ENCODE peak calls at places on chromosome 1, in four cellular contexts. K is H9, X is H1, R is mesenchymal stem cell. Z is an unnamed sample.

GRCh38 chr1:39081266-39082139 is 55.4 kb downstream of the NDUFS5 start:
- DNase-seq in K (no peak), X (peak; percentile 77), R (peak; percentile 22), Z (no peak)

GRCh38 chr1:5949074-5949760 is 43.0 kb downstream of the NPHP4 start:
- DNase-seq in K (peak; percentile 31), X (peak; percentile 48), R (peak; percentile 4), Z (no peak)

GRCh38 chr1:232367293-232367692 is 262.6 kb downstream of the SIPA1L2 start:
- DNase-seq in K (peak; percentile 59), X (no peak), R (no peak), Z (no peak)

GRCh38 chr1:173410133-173410793 is 66.9 kb upstream of the PRDX6 start:
- DNase-seq in K (no peak), X (no peak), R (no peak), Z (no peak)

GRCh38 chr1:82775402-82776000 is 974.8 kb downstream of the ADGRL2 start:
- DNase-seq in K (peak; percentile 75), X (peak; percentile 81), R (peak; percentile 22), Z (no peak)

GRCh38 chr1:54409156-54410142 is 3.3 kb upstream of the SSBP3 start:
- DNase-seq in K (no peak), X (no peak), R (no peak), Z (no peak)

GRCh38 chr1:159860456-159860855 is 2.0 kb downstream of the VSIG8 start:
- DNase-seq in K (no peak), X (no peak), R (no peak), Z (no peak)

GRCh38 chr1:23544444-23545389 is 13.7 kb upstream of the E2F2 start:
- DNase-seq in K (peak; percentile 81), X (peak; percentile 85), R (peak; percentile 85), Z (peak; percentile 84)

GRCh38 chr1:237713886-237714285 is 176.8 kb downstream of the ZP4 start:
- DNase-seq in K (no peak), X (no peak), R (peak; percentile 2), Z (no peak)

DNA sequence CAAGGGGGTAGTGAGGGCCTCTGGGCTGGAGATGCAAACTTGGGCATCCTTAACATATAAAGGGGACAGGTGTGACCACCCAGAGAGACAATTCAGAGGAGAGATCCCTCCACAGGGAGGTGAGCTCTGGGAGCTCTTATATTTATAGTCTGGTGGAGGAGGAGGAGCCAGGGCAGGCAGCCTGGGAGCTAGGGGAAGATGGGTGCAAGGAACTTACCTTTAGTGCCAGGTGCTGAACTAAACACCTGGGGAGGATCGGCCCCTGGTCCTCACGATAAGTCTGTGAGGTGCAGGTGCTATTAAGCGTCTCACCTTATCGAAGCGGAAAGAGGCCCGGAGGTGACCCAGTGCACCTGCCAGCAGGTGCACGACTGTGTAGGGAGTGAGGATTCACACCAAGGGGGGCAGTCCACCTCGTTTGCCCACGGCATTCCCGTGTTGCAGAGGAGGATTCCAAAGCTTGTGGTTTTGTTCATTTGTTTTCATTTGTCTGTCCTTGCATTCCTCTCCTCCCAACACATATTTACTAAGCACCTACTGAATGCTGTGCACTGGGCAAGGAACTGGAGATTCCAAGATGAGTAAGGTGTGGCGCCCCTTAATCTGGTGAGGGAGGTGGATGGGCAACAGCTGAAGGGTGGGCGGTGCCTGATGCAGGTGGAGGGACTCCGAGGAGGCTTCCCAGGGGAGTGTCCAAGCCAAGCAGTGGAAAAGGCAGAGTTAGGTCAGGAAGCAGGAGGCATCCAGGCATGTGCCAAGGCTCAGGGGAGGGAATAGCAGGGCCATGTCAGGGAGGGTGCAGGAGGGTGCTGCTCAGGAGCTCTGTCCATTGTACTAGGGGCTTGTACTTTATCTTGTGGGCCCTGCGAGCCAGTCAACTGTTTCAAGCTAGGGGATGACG is 11.4 kb downstream of the ARHGEF10L start:
- DNase-seq in K (peak; percentile 56), X (no peak), R (no peak), Z (no peak)
- H3K4me1 ChIP-seq in K (peaks cover 28% of the 10 kb centered on the region), X (peaks cover 25% of the 10 kb centered on the region), R (peaks cover 30% of the 10 kb centered on the region), Z (peaks cover 21% of the 10 kb centered on the region)

GRCh38 chr1:1463312-1463711 is 8.3 kb upstream of the ATAD3B start:
- DNase-seq in K (no peak), X (no peak), R (no peak), Z (no peak)
- H2BK15ac ChIP-seq in K (no peak overlapping the region), X (no peak overlapping the region), R (no peak overlapping the region), Z (no peak overlapping the region)

DNA sequence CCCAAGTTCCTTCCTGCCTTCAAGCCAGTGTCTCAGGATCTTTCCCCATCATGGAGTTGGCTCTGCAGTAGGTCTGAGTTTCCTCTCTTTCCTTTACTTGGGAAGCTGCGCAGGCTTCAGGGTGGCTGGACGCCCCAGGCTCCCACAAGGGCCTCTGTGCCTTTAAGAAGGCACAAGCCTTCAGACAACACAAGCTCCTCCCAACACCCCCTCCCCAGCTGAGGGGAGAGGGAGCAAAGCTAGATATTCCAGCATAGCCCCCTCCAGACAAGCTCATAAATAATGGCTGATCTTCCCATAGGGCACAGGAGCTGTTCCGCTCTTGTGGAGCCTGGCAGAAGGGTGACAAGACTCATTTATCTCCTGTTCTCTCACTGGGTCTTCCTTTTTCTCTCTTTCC is 27.9 kb upstream of the ATP2B4 start:
- DNase-seq in K (no peak), X (no peak), R (no peak), Z (no peak)
- H2BK12ac ChIP-seq in K (no peak overlapping the region), X (peak overlapping the region; percentile 23), R (no peak overlapping the region), Z (no peak overlapping the region)

GRCh38 chr1:44799770-44800584 is at the start of gene PLK3:
- DNase-seq in K (peak; percentile 98), X (peak; percentile 98), R (peak; percentile 98), Z (peak; percentile 96)

GRCh38 chr1:44803062-44803311 is 2.8 kb downstream of the PLK3 start:
- DNase-seq in K (no peak), X (no peak), R (no peak), Z (no peak)

GRCh38 chr1:44803312-44804095 is 3.3 kb downstream of the PLK3 start:
- DNase-seq in K (no peak), X (no peak), R (no peak), Z (no peak)

GRCh38 chr1:44801491-44802305 is 1.5 kb downstream of the PLK3 start:
- DNase-seq in K (peak; percentile 31), X (no peak), R (peak; percentile 38), Z (no peak)

GRCh38 chr1:44802306-44803061 is 2.3 kb downstream of the PLK3 start:
- DNase-seq in K (no peak), X (no peak), R (no peak), Z (peak; percentile 84)
- H3K4me1 ChIP-seq in K (peaks cover 6% of the 10 kb centered on the region), X (no peaks in the 10 kb centered on the region), R (peaks cover 56% of the 10 kb centered on the region), Z (peaks cover 30% of the 10 kb centered on the region)

GRCh38 chr1:94555091-94555490 is 13.5 kb upstream of the F3 start:
- DNase-seq in K (no peak), X (no peak), R (no peak), Z (no peak)

GRCh38 chr1:94553323-94553730 is 11.8 kb upstream of the F3 start:
- DNase-seq in K (no peak), X (no peak), R (peak; percentile 64), Z (no peak)

GRCh38 chr1:94552071-94552586 is 10.6 kb upstream of the F3 start:
- DNase-seq in K (no peak), X (no peak), R (no peak), Z (no peak)

GRCh38 chr1:94554611-94555010 is 13.1 kb upstream of the F3 start:
- DNase-seq in K (no peak), X (no peak), R (no peak), Z (no peak)

GRCh38 chr1:94553931-94554330 is 12.4 kb upstream of the F3 start:
- DNase-seq in K (no peak), X (no peak), R (no peak), Z (no peak)
- H2BK15ac ChIP-seq in K (no peak overlapping the region), X (no peak overlapping the region), R (no peak overlapping the region), Z (no peak overlapping the region)

DNA sequence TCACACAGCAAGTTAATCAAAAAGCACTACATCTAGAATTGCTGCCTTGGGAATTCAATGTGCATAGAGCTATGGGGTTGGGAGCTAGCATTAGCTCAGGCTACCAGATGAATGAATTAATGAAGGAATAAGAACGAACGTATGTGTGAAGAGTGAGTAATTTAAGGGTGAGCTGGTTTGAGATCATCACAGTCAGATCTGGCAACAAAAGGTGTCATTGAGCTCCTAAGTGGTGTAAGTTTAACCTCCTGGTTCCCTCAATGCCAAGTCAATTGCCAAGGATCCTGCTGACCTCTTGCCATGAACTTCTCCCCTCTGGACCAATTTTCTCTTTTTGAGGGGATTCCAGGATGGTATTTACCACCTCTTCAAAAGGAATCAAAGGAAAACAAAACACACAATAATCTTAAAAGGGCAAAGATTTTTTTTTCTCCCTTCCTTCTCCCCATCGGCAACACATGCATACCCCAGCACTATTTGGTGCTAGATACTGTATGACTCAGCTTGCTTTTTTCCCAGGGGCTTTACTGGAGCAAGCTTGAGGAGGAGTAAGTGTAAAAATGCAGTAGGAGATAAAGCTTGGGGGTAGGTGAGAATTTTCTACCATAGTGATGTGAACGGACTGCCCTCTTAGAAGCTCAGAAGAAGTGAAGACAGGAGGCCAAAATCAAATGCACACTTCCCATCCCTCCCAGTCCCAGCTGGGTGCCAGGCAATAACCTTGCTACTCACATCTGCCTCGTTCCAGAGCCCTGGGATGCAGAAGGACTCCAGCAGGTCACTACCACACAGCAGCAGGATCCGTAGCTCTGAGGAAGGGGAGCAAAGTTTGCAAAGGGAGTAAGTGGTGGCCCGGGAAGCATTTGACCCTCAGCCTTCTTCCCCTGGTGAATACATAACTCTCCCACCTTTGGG is 92.0 kb downstream of the LAMC2 start:
- DNase-seq in K (no peak), X (no peak), R (peak; percentile 64), Z (no peak)
- H2BK12ac ChIP-seq in K (no peak overlapping the region), X (no peak overlapping the region), R (peak overlapping the region; percentile 40), Z (peak overlapping the region; percentile 93)

GRCh38 chr1:206563367-206563953 is 48.8 kb downstream of the EIF2D start:
- DNase-seq in K (no peak), X (no peak), R (no peak), Z (no peak)
- H3K4me1 ChIP-seq in K (no peaks in the 10 kb centered on the region), X (no peaks in the 10 kb centered on the region), R (peaks cover 3% of the 10 kb centered on the region), Z (peaks cover 6% of the 10 kb centered on the region)

GRCh38 chr1:184037849-184038591 is 492 bp upstream of the COLGALT2 start:
- DNase-seq in K (no peak), X (no peak), R (no peak), Z (no peak)
- H2BK15ac ChIP-seq in K (no peak overlapping the region), X (no peak overlapping the region), R (no peak overlapping the region), Z (no peak overlapping the region)